ENCODE peak calls at places on chromosomes 16 and 17, in eight cellular contexts. S is NCI-H345, R is cardiac fibroblast, G is body of pancreas, U is neuronal stem cell, D is B cell, P is iPS-NIHi11, C is LoVo. H is an unnamed sample.

GRCh38 chr17:78284146-78284545 is 52.7 kb downstream of the TMEM235 start:
- DNase-seq in U (no peak), G (no peak), D (no peak), R (peak), P (no peak), S (no peak), C (no peak), H (no peak)

GRCh38 chr16:58422809-58423208 is 30.5 kb downstream of the GINS3 start:
- DNase-seq in P (no peak), U (no peak), D (no peak), C (no peak), R (no peak), G (no peak), S (no peak), H (no peak)

GRCh38 chr16:57906385-57907316 is 64.3 kb downstream of the CNGB1 start:
- DNase-seq in P (peak), G (no peak), U (peak), S (no peak), D (peak), C (no peak), R (no peak), H (peak)

GRCh38 chr17:41666336-41666680 is 22.4 kb upstream of the EIF1 start:
- DNase-seq in G (peak), U (peak), R (peak), D (peak), C (no peak), S (peak), P (no peak), H (peak)

GRCh38 chr16:86886651-86887050 is 308.3 kb downstream of the FOXL1 start:
- DNase-seq in C (no peak), G (no peak), U (no peak), S (no peak), R (no peak), D (no peak), P (no peak), H (no peak)

GRCh38 chr17:80860101-80860671 is 131.5 kb upstream of the CHMP6 start:
- DNase-seq in S (no peak), G (no peak), C (no peak), U (no peak), D (no peak), R (no peak), P (no peak), H (no peak)

GRCh38 chr16:57977418-57978069 is 6.6 kb upstream of the CNGB1 start:
- DNase-seq in U (no peak), S (no peak), P (no peak), C (no peak), R (no peak), G (no peak), D (no peak), H (no peak)

GRCh38 chr17:75036643-75037268 is 10.0 kb downstream of the ATP5PD start:
- DNase-seq in S (no peak), R (peak), D (peak), P (no peak), U (no peak), G (peak), C (peak), H (peak)

GRCh38 chr16:15519767-15520166 is 85.4 kb downstream of the BMERB1 start:
- DNase-seq in G (no peak), P (no peak), U (no peak), D (no peak), R (no peak), S (no peak), C (no peak), H (no peak)

GRCh38 chr17:49646391-49647255 is 31.3 kb downstream of the SPOP start:
- DNase-seq in D (no peak), U (no peak), C (peak), S (no peak), R (peak), P (no peak), G (no peak), H (no peak)

GRCh38 chr17:38873646-38874380 is 4.0 kb downstream of the LASP1 start:
- DNase-seq in S (no peak), R (no peak), U (no peak), D (no peak), G (no peak), P (no peak), C (peak), H (no peak)

GRCh38 chr17:62681061-62681938 is 53.8 kb downstream of the MRC2 start:
- DNase-seq in G (no peak), C (no peak), D (no peak), U (no peak), R (no peak), S (no peak), P (no peak), H (no peak)

GRCh38 chr17:7029659-7030058 is 6.2 kb upstream of the SLC16A13 start:
- DNase-seq in U (no peak), P (no peak), R (no peak), G (no peak), D (peak), C (no peak), S (no peak), H (no peak)

GRCh38 chr16:10616744-10617640 is 36.6 kb upstream of the EMP2 start:
- DNase-seq in C (no peak), P (peak), D (no peak), G (no peak), U (no peak), R (peak), S (peak), H (peak)

GRCh38 chr16:82220541-82220940 is 50.5 kb upstream of the MPHOSPH6 start:
- DNase-seq in C (no peak), D (no peak), P (no peak), R (no peak), U (no peak), S (no peak), G (no peak), H (no peak)

GRCh38 chr17:76833034-76833689 is 35.0 kb upstream of the MGAT5B start:
- DNase-seq in C (no peak), G (no peak), S (no peak), D (no peak), P (no peak), R (no peak), U (no peak), H (no peak)

GRCh38 chr16:10514369-10515055 is 65.9 kb downstream of the EMP2 start:
- DNase-seq in P (peak), U (peak), R (peak), G (peak), C (peak), S (peak), D (peak), H (peak)

GRCh38 chr17:27471321-27472269 is 15.3 kb downstream of the KSR1 start:
- DNase-seq in R (peak), P (no peak), S (no peak), G (no peak), U (no peak), D (peak), C (no peak), H (no peak)

GRCh38 chr16:86324320-86324719 is 186.0 kb upstream of the FOXF1 start:
- DNase-seq in P (no peak), S (no peak), U (no peak), C (no peak), D (no peak), G (no peak), R (no peak), H (no peak)

GRCh38 chr17:74642995-74643394 is 19.5 kb upstream of the CD300E start:
- DNase-seq in D (no peak), G (no peak), S (no peak), R (no peak), P (no peak), U (no peak), C (no peak), H (no peak)

GRCh38 chr16:28218109-28218508 is 6.3 kb upstream of the XPO6 start:
- DNase-seq in G (no peak), P (peak), R (peak), C (no peak), U (no peak), S (no peak), D (peak), H (peak)

H was measured in HAP-1.